ENCODE peak calls at places on chromosomes 16 and 17, in five cellular contexts. Q, P, K, F and D are unnamed samples. For H3K4me1, the result is how much of the 10 kb centered on the place peaks cover.

GRCh38 chr17:6204203-6204722 is 134.1 kb downstream of the WSCD1 start:
- DNase-seq in P (no peak), K (no peak), F (no peak), Q (no peak), D (no peak)

GRCh38 chr17:49523706-49524472 is 28.8 kb downstream of the NGFR start:
- DNase-seq in F (no peak), Q (peak), P (no peak), K (no peak), D (peak)

GRCh38 chr17:1726626-1727257 is 2.2 kb downstream of the WDR81 start:
- DNase-seq in P (no peak), K (no peak), Q (no peak), F (no peak), D (no peak)

GRCh38 chr16:66656547-66656946 is 40.0 kb downstream of the CMTM4 start:
- DNase-seq in F (no peak), P (no peak), K (no peak), Q (no peak), D (no peak)

GRCh38 chr16:89545044-89545830 is 15.2 kb upstream of the RPL13 start:
- DNase-seq in K (no peak), P (no peak), F (no peak), Q (no peak), D (no peak)

GRCh38 chr17:77558846-77559626 is 399.5 kb upstream of the TNRC6C start:
- DNase-seq in K (no peak), Q (no peak), F (no peak), P (no peak), D (no peak)

GRCh38 chr16:4172070-4172469 is 55.8 kb upstream of the ADCY9 start:
- DNase-seq in K (no peak), Q (no peak), P (peak), F (peak), D (no peak)

GRCh38 chr16:87295259-87295658 is 21.9 kb downstream of the C16orf95 start:
- DNase-seq in Q (no peak), F (no peak), P (no peak), K (no peak), D (no peak)

GRCh38 chr17:2814049-2814448 is 17.8 kb downstream of the RAP1GAP2 start:
- DNase-seq in Q (no peak), F (no peak), K (no peak), P (no peak), D (no peak)

GRCh38 chr17:17370711-17371110 is 67.5 kb downstream of the NT5M start:
- DNase-seq in F (no peak), P (no peak), Q (no peak), K (no peak), D (no peak)

GRCh38 chr17:80096531-80097306 is 4.7 kb upstream of the GAA start:
- DNase-seq in K (no peak), Q (no peak), P (no peak), F (no peak), D (no peak)

GRCh38 chr16:49647673-49648072 is 208.2 kb downstream of the ZNF423 start:
- DNase-seq in K (no peak), P (no peak), F (peak), Q (no peak), D (no peak)

GRCh38 chr17:67265620-67266019 is 20.6 kb upstream of the HELZ start:
- DNase-seq in F (no peak), K (no peak), P (no peak), Q (no peak), D (no peak)

GRCh38 chr16:15493416-15494181 is 59.2 kb downstream of the BMERB1 start:
- DNase-seq in P (peak), Q (no peak), K (no peak), F (no peak), D (no peak)

GRCh38 chr17:44297975-44298374 is 10.4 kb upstream of the RUNDC3A start:
- DNase-seq in P (no peak), K (no peak), F (peak), Q (no peak), D (no peak)

GRCh38 chr16:88348377-88349152 is 34.2 kb upstream of the ZNF469 start:
- DNase-seq in K (no peak), F (no peak), Q (no peak), P (no peak), D (no peak)

GRCh38 chr17:59848778-59849177 is 44.0 kb downstream of the TUBD1 start:
- DNase-seq in F (no peak), Q (no peak), P (peak), K (no peak), D (no peak)

GRCh38 chr16:10859020-10859419 is 18.0 kb upstream of the CIITA start:
- DNase-seq in K (no peak), P (no peak), Q (no peak), F (no peak), D (no peak)

GRCh38 chr17:29571883-29572681 is 3.6 kb downstream of the TP53I13 start:
- DNase-seq in Q (peak), F (peak), K (no peak), P (no peak), D (no peak)

GRCh38 chr17:39462644-39463375 is 1.5 kb downstream of the CDK12 start:
- DNase-seq in P (peak), K (no peak), F (no peak), Q (no peak), D (peak)

GRCh38 chr17:4945176-4945943 is 3.0 kb downstream of the PFN1 start:
- DNase-seq in F (peak), K (no peak), Q (peak), P (peak), D (peak)

GRCh38 chr17:60792250-60792898 is 114.7 kb downstream of the BCAS3 start:
- DNase-seq in Q (no peak), F (no peak), P (no peak), K (no peak), D (no peak)

GRCh38 chr17:77233635-77234334 is 93.0 kb downstream of the SEC14L1 start:
- DNase-seq in K (no peak), P (peak), F (peak), Q (no peak), D (no peak)

GRCh38 chr16:75011634-75012307 is 12.9 kb downstream of the ZNRF1 start:
- DNase-seq in F (peak), K (no peak), Q (no peak), P (peak), D (no peak)

GRCh38 chr17:58789160-58789559 is 33.5 kb downstream of the PPM1E start:
- DNase-seq in P (no peak), Q (no peak), F (no peak), K (no peak), D (no peak)

GRCh38 chr16:11121083-11121482 is 134.9 kb downstream of the SOCS1 start:
- DNase-seq in F (no peak), Q (no peak), K (no peak), P (no peak), D (no peak)

GRCh38 chr16:86283944-86284343 is 226.4 kb upstream of the FOXF1 start:
- DNase-seq in K (no peak), Q (no peak), P (no peak), F (no peak), D (no peak)

GRCh38 chr17:77609553-77610517 is 348.7 kb upstream of the TNRC6C start:
- DNase-seq in F (no peak), P (no peak), K (no peak), Q (peak), D (peak)

GRCh38 chr16:28878083-28878926 is at the start of gene ATP2A1:
- DNase-seq in Q (no peak), F (no peak), K (no peak), P (no peak), D (no peak)

GRCh38 chr16:11052080-11052808 is 107.9 kb downstream of the CLEC16A start:
- DNase-seq in Q (no peak), P (no peak), F (peak), K (no peak), D (no peak)

GRCh38 chr16:9122342-9122741 is 30.9 kb downstream of the HAPSTR1 start:
- DNase-seq in F (no peak), Q (no peak), P (no peak), K (no peak), D (peak)

GRCh38 chr16:79182618-79183017 is 417.9 kb downstream of the MAF start:
- DNase-seq in Q (no peak), P (peak), K (no peak), F (no peak), D (no peak)

GRCh38 chr17:59652119-59652518 is 32.4 kb downstream of the CLTC start:
- DNase-seq in F (no peak), Q (no peak), P (peak), K (no peak), D (no peak)

GRCh38 chr17:5499790-5500189 is 13.4 kb downstream of the MIS12 start:
- DNase-seq in P (peak), F (no peak), Q (peak), K (peak), D (no peak)

GRCh38 chr17:65618516-65618915 is 57.1 kb upstream of the AXIN2 start:
- DNase-seq in F (no peak), P (no peak), Q (no peak), K (no peak), D (no peak)

GRCh38 chr17:45948881-45949624 is 50.0 kb upstream of the STH start:
- DNase-seq in Q (peak), K (peak), F (peak), P (peak), D (peak)
- H2BK12ac ChIP-seq in Q (no peak), K (no peak), F (peak), P (no peak), D (peak)

GRCh38 chr17:62322313-62322712 is 58.0 kb upstream of the EFCAB3 start:
- DNase-seq in K (no peak), P (no peak), F (no peak), Q (no peak), D (no peak)
- H3K4me1 ChIP-seq in K (under half), P (under half), F (under half), Q (under half), D (under half)

DNA sequence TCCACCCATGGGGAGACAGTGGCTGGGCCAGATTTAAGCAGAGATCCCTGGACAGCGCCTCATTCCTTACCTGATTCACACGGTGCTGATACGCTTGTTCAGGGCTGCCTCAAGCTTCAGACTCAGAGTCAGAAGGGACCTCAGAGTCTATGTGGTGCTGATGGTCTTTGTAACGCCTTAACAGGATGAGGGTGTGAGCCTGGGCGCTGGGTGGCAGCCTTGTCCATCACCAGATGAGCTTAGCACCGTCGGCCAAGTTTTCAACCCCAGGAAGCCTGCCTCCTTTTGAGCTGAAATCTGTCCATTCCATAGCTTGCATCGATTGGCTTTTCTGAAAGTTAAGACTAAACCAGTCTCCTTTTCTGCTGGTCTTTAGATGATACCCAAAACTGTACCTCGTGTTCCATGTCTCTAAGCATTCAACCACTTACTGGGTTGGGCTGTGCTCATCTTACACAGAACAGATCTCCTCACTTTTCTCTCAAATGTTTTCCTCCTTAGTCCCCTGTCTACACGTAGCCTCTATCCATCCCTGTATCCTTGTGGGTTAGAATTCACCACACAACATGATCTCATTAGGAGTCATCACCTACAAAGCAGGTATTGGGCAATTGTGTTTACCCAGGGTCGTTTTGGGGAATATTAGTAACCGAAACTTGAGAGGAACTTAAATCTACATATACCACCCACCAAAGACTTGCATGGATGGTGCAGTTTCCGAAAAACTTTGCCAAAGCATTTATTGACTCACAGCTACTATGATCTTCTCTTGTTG is 573.4 kb downstream of the CDH13 start:
- DNase-seq in P (no peak), Q (peak), F (no peak), K (no peak), D (no peak)
- H2BK12ac ChIP-seq in P (no peak), Q (no peak), F (no peak), K (no peak), D (no peak)

GRCh38 chr16:58027341-58028167 is 2.0 kb downstream of the MMP15 start:
- DNase-seq in Q (peak), K (peak), P (peak), F (peak), D (peak)
- H3K4me1 ChIP-seq in Q (under half), K (under half), P (under half), F (under half), D (under half)